ENCODE peak calls at places on chromosomes 7 and 10, in nine cellular contexts. C is occipital lobe; G is iris pigment epithelial cell; Z is uterus; S is dermis blood vessel endothelial cell; Y is activated CD4-positive, CD25-positive, alpha-beta regulatory T cell treated with anti-CD3 and anti-CD28 coated beads, Interleukin-2, amount 50 U/mL, for 72 hours; R is stimulated activated naive CD8-positive, alpha-beta T cell treated with anti-CD3 and anti-CD28 coated beads, Interleukin-15, Interleukin-2, amounts not matched to agents 100 U/mL and 50 U/mL, for 24 hours; K is effector CD4-positive, alpha-beta T cell; J is choroid plexus epithelial cell. M is an unnamed sample.
A peak's percentile ranks its signal among the peaks of the same experiment; 100 is the strongest.

GRCh38 chr7:85497999-85498398 is 311.1 kb upstream of the SEMA3D start:
- DNase-seq in S (no peak), G (peak; percentile 30), Z (no peak), R (no peak), C (no peak), J (peak; percentile 26), Y (no peak), K (no peak), M (no peak)

GRCh38 chr7:22569586-22570321 is 69.8 kb upstream of the STEAP1B start:
- DNase-seq in J (no peak), K (no peak), S (peak; percentile 67), Z (no peak), Y (no peak), G (peak; percentile 72), C (peak; percentile 11), R (peak; percentile 27), M (no peak)

GRCh38 chr10:68550747-68551411 is 9.3 kb upstream of the TET1 start:
- DNase-seq in G (peak; percentile 83), Y (no peak), S (peak; percentile 79), C (no peak), Z (peak; percentile 48), K (no peak), J (peak; percentile 93), R (peak; percentile 34), M (no peak)

GRCh38 chr7:32915041-32915536 is 23.5 kb upstream of the KBTBD2 start:
- DNase-seq in Y (no peak), Z (no peak), G (no peak), S (no peak), K (no peak), J (no peak), R (no peak), C (no peak), M (no peak)

GRCh38 chr7:77313086-77313485 is 103.1 kb downstream of the GSAP start:
- DNase-seq in R (no peak), J (no peak), G (no peak), C (no peak), Y (no peak), S (no peak), K (no peak), Z (no peak), M (no peak)

GRCh38 chr10:116385994-116386809 is 41.4 kb upstream of the PNLIPRP3 start:
- DNase-seq in J (peak; percentile 55), G (peak; percentile 34), Z (no peak), K (no peak), R (no peak), S (peak; percentile 57), Y (no peak), C (no peak), M (no peak)

GRCh38 chr7:131103997-131104396 is 223.7 kb upstream of the MKLN1 start:
- DNase-seq in J (peak; percentile 84), Z (no peak), S (no peak), Y (no peak), G (peak; percentile 88), C (no peak), K (no peak), R (no peak), M (no peak)

GRCh38 chr10:77604063-77604462 is 33.5 kb downstream of the KCNMA1 start:
- DNase-seq in Y (no peak), Z (no peak), J (no peak), S (no peak), K (no peak), G (no peak), R (no peak), C (no peak), M (no peak)

GRCh38 chr7:127976056-127976455 is 55.2 kb downstream of the LRRC4 start:
- DNase-seq in Y (no peak), J (peak; percentile 17), K (no peak), R (no peak), C (no peak), Z (no peak), S (peak; percentile 14), G (peak; percentile 36), M (no peak)

GRCh38 chr7:70154521-70155180 is 556.4 kb downstream of the AUTS2 start:
- DNase-seq in J (no peak), K (no peak), R (no peak), S (no peak), C (no peak), Y (no peak), G (no peak), Z (no peak), M (no peak)

GRCh38 chr7:3722396-3722846 is 421.4 kb downstream of the SDK1 start:
- DNase-seq in G (peak; percentile 37), C (no peak), Z (no peak), K (no peak), R (peak; percentile 14), S (peak; percentile 7), J (peak; percentile 54), Y (no peak), M (no peak)

GRCh38 chr7:134699871-134700270 is 53.2 kb downstream of the BPGM start:
- DNase-seq in S (no peak), Z (no peak), G (no peak), R (no peak), C (no peak), K (no peak), J (no peak), Y (no peak), M (no peak)

GRCh38 chr7:77910124-77910523 is 111.6 kb downstream of the PHTF2 start:
- DNase-seq in R (no peak), C (no peak), J (peak; percentile 19), K (no peak), Y (no peak), S (no peak), Z (no peak), G (no peak), M (no peak)

GRCh38 chr7:45917658-45918057 is 3.4 kb downstream of the IGFBP3 start:
- DNase-seq in J (peak; percentile 73), Z (peak; percentile 87), S (peak; percentile 83), Y (peak; percentile 79), G (peak; percentile 61), R (peak; percentile 86), C (peak; percentile 84), K (peak; percentile 55), M (peak; percentile 61)

GRCh38 chr10:97399843-97400545 is 1.1 kb downstream of the RRP12 start:
- DNase-seq in R (no peak), G (peak; percentile 83), C (no peak), Y (no peak), Z (no peak), S (peak; percentile 79), J (peak; percentile 73), K (no peak), M (no peak)

GRCh38 chr10:28875535-28876208 is 198.4 kb downstream of the BAMBI start:
- DNase-seq in C (peak; percentile 14), S (no peak), J (peak; percentile 76), Z (no peak), Y (no peak), R (no peak), K (no peak), G (peak; percentile 91), M (no peak)

GRCh38 chr10:5835446-5836095 is 22.3 kb upstream of the GDI2 start:
- DNase-seq in C (no peak), K (no peak), G (no peak), S (no peak), J (no peak), Y (no peak), R (no peak), Z (no peak), M (no peak)

GRCh38 chr7:149771199-149771636 is 2.2 kb downstream of the ZNF467 start:
- DNase-seq in K (no peak), S (no peak), R (no peak), Z (peak; percentile 38), C (no peak), G (no peak), J (no peak), Y (peak; percentile 47), M (no peak)

GRCh38 chr7:5620459-5620881 is 161.0 kb downstream of the RNF216 start:
- DNase-seq in Y (no peak), C (no peak), Z (no peak), J (no peak), R (no peak), G (no peak), S (no peak), K (no peak), M (no peak)

GRCh38 chr7:149005427-149006344 is 22.6 kb downstream of the PDIA4 start:
- DNase-seq in S (peak; percentile 91), C (peak; percentile 29), Z (peak; percentile 88), Y (peak; percentile 79), G (peak; percentile 51), J (peak; percentile 77), K (peak; percentile 84), R (peak; percentile 85), M (peak; percentile 73)

GRCh38 chr10:15620304-15620703 is 99.4 kb downstream of the ITGA8 start:
- DNase-seq in K (no peak), J (no peak), C (no peak), R (no peak), Z (no peak), G (no peak), S (no peak), Y (no peak), M (no peak)

GRCh38 chr7:81410471-81411117 is 359.3 kb downstream of the HGF start:
- DNase-seq in C (no peak), R (no peak), Y (no peak), Z (no peak), S (no peak), J (no peak), K (no peak), G (no peak), M (no peak)

GRCh38 chr7:143493755-143494154 is 16.1 kb downstream of the TAS2R41 start:
- DNase-seq in J (no peak), G (no peak), R (no peak), K (no peak), C (no peak), S (peak; percentile 33), Z (no peak), Y (no peak), M (no peak)

GRCh38 chr7:95434501-95435421 is at the start of gene PON2:
- DNase-seq in J (peak; percentile 86), G (peak; percentile 85), S (peak; percentile 90), Z (peak; percentile 65), K (peak; percentile 7), R (peak; percentile 64), C (peak; percentile 37), Y (peak; percentile 62), M (peak; percentile 9)

GRCh38 chr7:22697897-22698645 is 28.9 kb upstream of the IL6 start:
- DNase-seq in C (no peak), Y (no peak), S (peak; percentile 67), J (no peak), K (no peak), R (no peak), Z (no peak), G (no peak), M (no peak)